ENCODE peak calls at places on chromosome 3, in seven cellular contexts. G, N, S, D, L, F and K are unnamed samples.

GRCh38 chr3:187334904-187335303 is 33.3 kb upstream of the RTP4 start:
- DNase-seq in S (no peak), L (no peak), N (no peak), G (no peak), F (no peak), D (no peak), K (no peak)

GRCh38 chr3:114035146-114035545 is 21.2 kb downstream of the CCDC191 start:
- DNase-seq in S (no peak), D (no peak), L (no peak), N (no peak), F (no peak), G (no peak), K (no peak)

GRCh38 chr3:140568842-140569520 is 108.9 kb upstream of the TRIM42 start:
- DNase-seq in G (no peak), D (no peak), N (no peak), F (no peak), S (peak), L (no peak), K (no peak)

GRCh38 chr3:182364323-182364722 is 429.0 kb upstream of the ATP11B start:
- DNase-seq in D (no peak), L (no peak), G (no peak), S (no peak), N (no peak), F (peak), K (no peak)

GRCh38 chr3:125129512-125129962 is 73.7 kb upstream of the HEG1 start:
- DNase-seq in S (no peak), F (no peak), N (peak), L (peak), D (no peak), G (no peak), K (no peak)

GRCh38 chr3:90007786-90008499 is 900.5 kb downstream of the EPHA3 start:
- DNase-seq in L (no peak), D (no peak), G (no peak), S (no peak), F (no peak), N (no peak), K (no peak)

GRCh38 chr3:45134758-45135521 is 11.2 kb downstream of the CDCP1 start:
- DNase-seq in D (no peak), S (no peak), N (no peak), L (no peak), F (no peak), G (no peak), K (no peak)

GRCh38 chr3:127677541-127678314 is 5.0 kb downstream of the ABTB1 start:
- DNase-seq in D (no peak), L (no peak), F (no peak), S (no peak), N (no peak), G (peak), K (no peak)

GRCh38 chr3:40864146-40864782 is 335.0 kb upstream of the CTNNB1 start:
- DNase-seq in G (no peak), L (peak), F (no peak), S (no peak), D (no peak), N (no peak), K (no peak)

GRCh38 chr3:71006810-71007785 is 576.4 kb downstream of the FOXP1 start:
- DNase-seq in L (peak), S (no peak), G (no peak), F (no peak), N (no peak), D (no peak), K (no peak)

GRCh38 chr3:140467104-140467577 is 210.7 kb upstream of the TRIM42 start:
- DNase-seq in S (no peak), L (no peak), F (no peak), G (no peak), D (no peak), N (no peak), K (no peak)

GRCh38 chr3:144296808-144297207 is 325.2 kb downstream of the DIPK2A start:
- DNase-seq in L (no peak), F (no peak), G (no peak), D (no peak), S (no peak), N (no peak), K (no peak)

GRCh38 chr3:133464573-133464972 is 64.7 kb downstream of the BFSP2 start:
- DNase-seq in N (no peak), S (no peak), D (no peak), L (peak), F (peak), G (no peak), K (no peak)

GRCh38 chr3:123688241-123688747 is 103.4 kb upstream of the HACD2 start:
- DNase-seq in S (no peak), L (peak), G (no peak), D (no peak), N (peak), F (no peak), K (no peak)

GRCh38 chr3:112089956-112090898 is 4.0 kb downstream of the C3orf52 start:
- DNase-seq in F (no peak), G (no peak), L (peak), S (no peak), D (no peak), N (no peak), K (no peak)

GRCh38 chr3:8416965-8417364 is 84.7 kb upstream of the LMCD1 start:
- DNase-seq in G (peak), D (no peak), F (no peak), L (peak), S (no peak), N (no peak), K (no peak)

GRCh38 chr3:114178770-114179368 is at the start of gene DRD3:
- DNase-seq in N (no peak), D (peak), G (no peak), L (peak), F (no peak), S (no peak), K (peak)

GRCh38 chr3:59451041-59451763 is 401.4 kb upstream of the CFAP20DC start:
- DNase-seq in D (no peak), G (no peak), S (no peak), L (no peak), N (no peak), F (no peak), K (no peak)

GRCh38 chr3:170076715-170077238 is 39.0 kb downstream of the GPR160 start:
- DNase-seq in G (no peak), N (peak), D (no peak), L (no peak), F (no peak), S (no peak), K (no peak)

GRCh38 chr3:33417051-33417673 is 23.0 kb downstream of the UBP1 start:
- DNase-seq in D (no peak), S (no peak), L (no peak), N (no peak), F (no peak), G (no peak), K (no peak)

GRCh38 chr3:57446318-57446841 is 97.8 kb downstream of the DNAH12 start:
- DNase-seq in S (no peak), L (no peak), F (no peak), G (no peak), N (peak), D (no peak), K (no peak)

GRCh38 chr3:151611464-151611863 is 122.3 kb upstream of the AADACL2 start:
- DNase-seq in G (no peak), F (no peak), S (no peak), L (no peak), D (no peak), N (no peak), K (no peak)

GRCh38 chr3:49388416-49388815 is 23.4 kb downstream of the RHOA start:
- DNase-seq in D (no peak), N (no peak), S (no peak), L (no peak), G (no peak), F (no peak), K (no peak)

GRCh38 chr3:13414040-13414729 is 5.9 kb downstream of the NUP210 start:
- DNase-seq in F (no peak), S (peak), G (peak), D (no peak), N (no peak), L (no peak), K (no peak)

GRCh38 chr3:46907271-46907670 is 29.8 kb downstream of the PTH1R start:
- DNase-seq in L (no peak), S (no peak), N (no peak), F (no peak), D (no peak), G (peak), K (no peak)

GRCh38 chr3:64399205-64399800 is 174.0 kb upstream of the PRICKLE2 start:
- DNase-seq in F (peak), L (peak), S (no peak), D (peak), N (no peak), G (no peak), K (no peak)

GRCh38 chr3:134640378-134640777 is 10.4 kb downstream of the KY start:
- DNase-seq in D (no peak), N (no peak), L (no peak), S (no peak), G (no peak), F (no peak), K (no peak)

GRCh38 chr3:134643150-134643675 is 7.6 kb downstream of the KY start:
- DNase-seq in G (no peak), L (no peak), S (no peak), D (no peak), N (no peak), F (no peak), K (peak)

GRCh38 chr3:134642445-134643149 is 8.2 kb downstream of the KY start:
- DNase-seq in L (no peak), D (no peak), F (no peak), G (no peak), N (no peak), S (no peak), K (peak)

GRCh38 chr3:134641671-134642300 is 9.0 kb downstream of the KY start:
- DNase-seq in F (no peak), D (no peak), N (no peak), G (no peak), L (no peak), S (no peak), K (peak)

DNA sequence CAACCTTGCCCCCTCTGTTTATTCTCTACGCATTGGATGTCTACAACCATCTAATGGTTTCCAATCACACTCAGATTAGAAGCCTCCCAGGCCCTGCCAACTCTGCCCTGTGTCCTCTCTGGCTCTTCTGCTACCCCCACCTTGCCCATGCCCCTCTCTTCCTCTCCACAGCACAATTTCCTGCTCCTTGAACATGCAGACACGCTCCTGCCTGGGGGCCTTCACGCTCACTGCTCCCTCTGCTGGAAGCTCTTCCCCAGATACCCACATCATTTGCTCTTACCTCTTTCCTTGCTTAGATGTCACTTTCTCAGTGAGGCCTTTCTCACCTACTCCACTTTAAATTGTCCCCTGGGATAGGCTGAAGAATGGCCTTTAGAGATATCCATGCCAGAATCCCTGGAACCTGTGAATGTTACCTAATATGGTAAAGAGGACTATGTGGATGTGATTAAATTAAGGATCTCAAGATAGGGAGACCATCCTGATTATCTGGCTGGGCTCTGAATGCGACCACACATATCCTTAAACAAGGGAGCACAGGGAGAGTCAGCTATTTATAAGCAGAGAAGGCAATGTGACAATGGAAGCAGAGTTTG is 9.9 kb downstream of the KY start:
- DNase-seq in F (peak), N (no peak), L (peak), D (peak), G (no peak), S (no peak), K (no peak)
- TF ChIP-seq CTCF in F (peak), N (peak), L (peak), D (peak), G (peak), S (peak), K (peak)

GRCh38 chr3:175127075-175127662 is 268.0 kb downstream of the NAALADL2 start:
- DNase-seq in F (no peak), D (no peak), L (no peak), S (no peak), G (no peak), N (no peak), K (no peak)
- TF ChIP-seq CTCF in F (no peak), D (no peak), L (no peak), S (no peak), G (no peak), N (no peak), K (no peak)

GRCh38 chr3:21484323-21485154 is 266.5 kb downstream of the ZNF385D start:
- DNase-seq in L (peak), N (no peak), S (peak), D (peak), F (peak), G (no peak), K (peak)
- TF ChIP-seq CTCF in L (peak), N (peak), S (peak), D (peak), F (peak), G (peak), K (peak)

GRCh38 chr3:29167180-29167579 is 113.7 kb upstream of the RBMS3 start:
- DNase-seq in F (no peak), G (no peak), D (no peak), N (no peak), L (no peak), S (no peak), K (no peak)
- TF ChIP-seq CTCF in F (no peak), G (no peak), D (no peak), N (no peak), L (no peak), S (no peak), K (no peak)

GRCh38 chr3:36901588-36901987 is 43.3 kb downstream of the TRANK1 start:
- DNase-seq in F (no peak), S (no peak), N (no peak), L (no peak), D (no peak), G (no peak), K (no peak)

GRCh38 chr3:36906504-36907149 is 38.2 kb downstream of the TRANK1 start:
- DNase-seq in L (peak), G (no peak), F (no peak), D (no peak), S (no peak), N (no peak), K (no peak)

GRCh38 chr3:36905545-36905944 is 39.3 kb downstream of the TRANK1 start:
- DNase-seq in L (no peak), G (no peak), F (no peak), S (no peak), N (no peak), D (no peak), K (no peak)

GRCh38 chr3:36903119-36903882 is 41.6 kb downstream of the TRANK1 start:
- DNase-seq in F (peak), G (no peak), S (no peak), L (no peak), N (no peak), D (no peak), K (no peak)

GRCh38 chr3:36904641-36905040 is 40.2 kb downstream of the TRANK1 start:
- DNase-seq in F (peak), L (no peak), D (no peak), N (no peak), S (no peak), G (no peak), K (no peak)
- TF ChIP-seq CTCF in F (no peak), L (no peak), D (no peak), N (peak), S (peak), G (peak), K (peak)

GRCh38 chr3:103991461-103992115 is 1375.1 kb upstream of the ALCAM start:
- DNase-seq in G (no peak), N (no peak), L (peak), D (peak), S (no peak), F (no peak), K (no peak)
- TF ChIP-seq CTCF in G (no peak), N (no peak), L (peak), D (peak), S (no peak), F (peak), K (peak)